ENCODE peak calls at places on chromosomes 12 and 14, in seven cellular contexts. One of them, this sample, is unnamed.

GRCh38 chr14:31842905-31843304 is 234.2 kb upstream of the ARHGAP5 start:
- DNase-seq in H1: no peak
- DNase-seq in HCT116: no peak
- DNase-seq in HepG2: no peak
- DNase-seq in GM12878: no peak
- DNase-seq in K562: no peak
- DNase-seq in SK-N-SH: no peak
- DNase-seq in this sample: no peak

GRCh38 chr12:3139760-3140159 is 62.6 kb downstream of the TSPAN9 start:
- DNase-seq in H1: peak; percentile 46
- DNase-seq in HCT116: no peak
- DNase-seq in HepG2: no peak
- DNase-seq in GM12878: no peak
- DNase-seq in K562: no peak
- DNase-seq in SK-N-SH: no peak
- DNase-seq in this sample: no peak

GRCh38 chr12:129009833-129010232 is 156.6 kb downstream of the GLT1D1 start:
- DNase-seq in H1: no peak
- DNase-seq in HCT116: no peak
- DNase-seq in HepG2: no peak
- DNase-seq in GM12878: no peak
- DNase-seq in K562: no peak
- DNase-seq in SK-N-SH: no peak
- DNase-seq in this sample: no peak

GRCh38 chr14:68510201-68510600 is 282.7 kb downstream of the ZFP36L1 start:
- DNase-seq in H1: no peak
- DNase-seq in HCT116: no peak
- DNase-seq in HepG2: no peak
- DNase-seq in GM12878: no peak
- DNase-seq in K562: no peak
- DNase-seq in SK-N-SH: peak; percentile 81
- DNase-seq in this sample: no peak

GRCh38 chr14:89013098-89013504 is 188.7 kb downstream of the TTC8 start:
- DNase-seq in H1: peak; percentile 69
- DNase-seq in HCT116: peak; percentile 50
- DNase-seq in HepG2: peak; percentile 90
- DNase-seq in GM12878: no peak
- DNase-seq in K562: peak; percentile 70
- DNase-seq in SK-N-SH: no peak
- DNase-seq in this sample: no peak

GRCh38 chr12:64903738-64904137 is 79.3 kb downstream of the TBC1D30 start:
- DNase-seq in H1: no peak
- DNase-seq in HCT116: no peak
- DNase-seq in HepG2: no peak
- DNase-seq in GM12878: no peak
- DNase-seq in K562: no peak
- DNase-seq in SK-N-SH: no peak
- DNase-seq in this sample: no peak

GRCh38 chr14:94115068-94115591 is 4.6 kb downstream of the IFI27 start:
- DNase-seq in H1: no peak
- DNase-seq in HCT116: no peak
- DNase-seq in HepG2: no peak
- DNase-seq in GM12878: no peak
- DNase-seq in K562: no peak
- DNase-seq in SK-N-SH: peak; percentile 64
- DNase-seq in this sample: no peak

GRCh38 chr14:51167587-51168219 is 72.3 kb upstream of the TMX1 start:
- DNase-seq in H1: no peak
- DNase-seq in HCT116: no peak
- DNase-seq in HepG2: no peak
- DNase-seq in GM12878: no peak
- DNase-seq in K562: no peak
- DNase-seq in SK-N-SH: no peak
- DNase-seq in this sample: no peak

GRCh38 chr14:68623307-68623706 is 169.6 kb downstream of the ZFP36L1 start:
- DNase-seq in H1: peak; percentile 16
- DNase-seq in HCT116: no peak
- DNase-seq in HepG2: no peak
- DNase-seq in GM12878: no peak
- DNase-seq in K562: no peak
- DNase-seq in SK-N-SH: no peak
- DNase-seq in this sample: no peak

GRCh38 chr12:8018666-8019581 is 13.6 kb upstream of the FOXJ2 start:
- DNase-seq in H1: peak; percentile 87
- DNase-seq in HCT116: peak; percentile 50
- DNase-seq in HepG2: peak; percentile 43
- DNase-seq in GM12878: no peak
- DNase-seq in K562: peak; percentile 63
- DNase-seq in SK-N-SH: peak; percentile 33
- DNase-seq in this sample: no peak

GRCh38 chr12:90959538-90960139 is 4.7 kb upstream of the CCER1 start:
- DNase-seq in H1: no peak
- DNase-seq in HCT116: peak; percentile 39
- DNase-seq in HepG2: peak; percentile 26
- DNase-seq in GM12878: no peak
- DNase-seq in K562: peak; percentile 13
- DNase-seq in SK-N-SH: peak; percentile 43
- DNase-seq in this sample: peak; percentile 71

GRCh38 chr14:101781240-101782061 is 19.9 kb downstream of the PPP2R5C start:
- DNase-seq in H1: peak; percentile 58
- DNase-seq in HCT116: no peak
- DNase-seq in HepG2: no peak
- DNase-seq in GM12878: no peak
- DNase-seq in K562: no peak
- DNase-seq in SK-N-SH: peak; percentile 79
- DNase-seq in this sample: no peak

GRCh38 chr14:100376751-100377171 is 53.6 kb downstream of the SLC25A47 start:
- DNase-seq in H1: peak; percentile 60
- DNase-seq in HCT116: no peak
- DNase-seq in HepG2: peak; percentile 44
- DNase-seq in GM12878: no peak
- DNase-seq in K562: no peak
- DNase-seq in SK-N-SH: no peak
- DNase-seq in this sample: peak; percentile 64

GRCh38 chr12:102462803-102463499 is 17.4 kb downstream of the IGF1 start:
- DNase-seq in H1: no peak
- DNase-seq in HCT116: no peak
- DNase-seq in HepG2: no peak
- DNase-seq in GM12878: no peak
- DNase-seq in K562: no peak
- DNase-seq in SK-N-SH: no peak
- DNase-seq in this sample: no peak

GRCh38 chr12:130877333-130877732 is 5.5 kb downstream of the RAN start:
- DNase-seq in H1: no peak
- DNase-seq in HCT116: no peak
- DNase-seq in HepG2: no peak
- DNase-seq in GM12878: no peak
- DNase-seq in K562: no peak
- DNase-seq in SK-N-SH: no peak
- DNase-seq in this sample: no peak

GRCh38 chr12:130875193-130875592 is 3.3 kb downstream of the RAN start:
- DNase-seq in H1: no peak
- DNase-seq in HCT116: no peak
- DNase-seq in HepG2: no peak
- DNase-seq in GM12878: no peak
- DNase-seq in K562: no peak
- DNase-seq in SK-N-SH: no peak
- DNase-seq in this sample: no peak

GRCh38 chr12:130876297-130876696 is 4.4 kb downstream of the RAN start:
- DNase-seq in H1: no peak
- DNase-seq in HCT116: no peak
- DNase-seq in HepG2: no peak
- DNase-seq in GM12878: no peak
- DNase-seq in K562: no peak
- DNase-seq in SK-N-SH: no peak
- DNase-seq in this sample: no peak

GRCh38 chr12:130878193-130879185 is 6.6 kb downstream of the RAN start:
- DNase-seq in H1: peak; percentile 55
- DNase-seq in HCT116: no peak
- DNase-seq in HepG2: no peak
- DNase-seq in GM12878: no peak
- DNase-seq in K562: peak; percentile 44
- DNase-seq in SK-N-SH: no peak
- DNase-seq in this sample: no peak

GRCh38 chr12:130876758-130877157 is 4.9 kb downstream of the RAN start:
- DNase-seq in H1: no peak
- DNase-seq in HCT116: no peak
- DNase-seq in HepG2: no peak
- DNase-seq in GM12878: no peak
- DNase-seq in K562: no peak
- DNase-seq in SK-N-SH: no peak
- DNase-seq in this sample: no peak
- TF ChIP-seq JUND in H1: no peak
- TF ChIP-seq JUND in HCT116: no peak
- TF ChIP-seq JUND in HepG2: no peak
- TF ChIP-seq JUND in GM12878: no peak
- TF ChIP-seq JUND in K562: no peak
- TF ChIP-seq JUND in SK-N-SH: no peak
- TF ChIP-seq JUND in this sample: no peak

GRCh38 chr12:52235001-52235760 is 2.1 kb downstream of the KRT7 start:
- DNase-seq in H1: no peak
- DNase-seq in HCT116: no peak
- DNase-seq in HepG2: no peak
- DNase-seq in GM12878: no peak
- DNase-seq in K562: no peak
- DNase-seq in SK-N-SH: peak; percentile 16
- DNase-seq in this sample: peak; percentile 33

GRCh38 chr12:52233462-52234141 is 559 bp downstream of the KRT7 start:
- DNase-seq in H1: peak; percentile 70
- DNase-seq in HCT116: no peak
- DNase-seq in HepG2: no peak
- DNase-seq in GM12878: no peak
- DNase-seq in K562: no peak
- DNase-seq in SK-N-SH: peak; percentile 42
- DNase-seq in this sample: no peak

GRCh38 chr12:52234226-52234810 is 1.3 kb downstream of the KRT7 start:
- DNase-seq in H1: no peak
- DNase-seq in HCT116: no peak
- DNase-seq in HepG2: no peak
- DNase-seq in GM12878: no peak
- DNase-seq in K562: no peak
- DNase-seq in SK-N-SH: no peak
- DNase-seq in this sample: no peak

GRCh38 chr12:52236386-52237050 is 3.5 kb downstream of the KRT7 start:
- DNase-seq in H1: no peak
- DNase-seq in HCT116: no peak
- DNase-seq in HepG2: no peak
- DNase-seq in GM12878: no peak
- DNase-seq in K562: no peak
- DNase-seq in SK-N-SH: peak; percentile 9
- DNase-seq in this sample: no peak

DNA sequence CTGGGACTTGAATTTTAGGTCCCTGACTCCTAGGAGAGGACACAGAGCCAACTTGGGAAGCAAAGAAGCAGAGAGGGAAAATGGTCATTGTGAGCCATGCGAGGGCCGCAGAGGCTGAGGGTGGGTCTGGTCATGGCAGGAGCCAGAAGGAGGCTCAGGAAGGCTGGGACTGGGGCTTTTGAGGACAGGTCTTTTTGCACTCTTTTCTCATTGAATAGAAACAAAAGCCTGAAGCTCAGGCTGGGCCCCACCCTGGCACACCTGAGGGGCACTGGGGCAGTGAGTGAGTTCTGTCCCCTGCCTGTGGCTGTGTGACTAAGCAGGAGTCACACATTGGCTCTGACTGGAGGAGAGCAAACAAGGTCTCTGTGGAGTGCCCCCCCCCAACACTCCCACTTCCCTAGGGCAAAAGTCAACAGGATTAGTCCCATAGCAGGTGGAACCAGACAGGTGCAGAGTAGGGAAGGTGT is 2.8 kb downstream of the KRT7 start:
- DNase-seq in H1: no peak
- DNase-seq in HCT116: no peak
- DNase-seq in HepG2: no peak
- DNase-seq in GM12878: no peak
- DNase-seq in K562: no peak
- DNase-seq in SK-N-SH: peak; percentile 9
- DNase-seq in this sample: peak; percentile 95
- TF ChIP-seq JUND in H1: no peak
- TF ChIP-seq JUND in HCT116: no peak
- TF ChIP-seq JUND in HepG2: no peak
- TF ChIP-seq JUND in GM12878: no peak
- TF ChIP-seq JUND in K562: no peak
- TF ChIP-seq JUND in SK-N-SH: no peak
- TF ChIP-seq JUND in this sample: no peak

GRCh38 chr12:85156569-85156968 is 120.4 kb downstream of the LRRIQ1 start:
- DNase-seq in H1: no peak
- DNase-seq in HCT116: no peak
- DNase-seq in HepG2: no peak
- DNase-seq in GM12878: no peak
- DNase-seq in K562: no peak
- DNase-seq in SK-N-SH: no peak
- DNase-seq in this sample: no peak
- TF ChIP-seq JUND in H1: no peak
- TF ChIP-seq JUND in HCT116: no peak
- TF ChIP-seq JUND in HepG2: no peak
- TF ChIP-seq JUND in GM12878: no peak
- TF ChIP-seq JUND in K562: no peak
- TF ChIP-seq JUND in SK-N-SH: no peak
- TF ChIP-seq JUND in this sample: no peak

DNA sequence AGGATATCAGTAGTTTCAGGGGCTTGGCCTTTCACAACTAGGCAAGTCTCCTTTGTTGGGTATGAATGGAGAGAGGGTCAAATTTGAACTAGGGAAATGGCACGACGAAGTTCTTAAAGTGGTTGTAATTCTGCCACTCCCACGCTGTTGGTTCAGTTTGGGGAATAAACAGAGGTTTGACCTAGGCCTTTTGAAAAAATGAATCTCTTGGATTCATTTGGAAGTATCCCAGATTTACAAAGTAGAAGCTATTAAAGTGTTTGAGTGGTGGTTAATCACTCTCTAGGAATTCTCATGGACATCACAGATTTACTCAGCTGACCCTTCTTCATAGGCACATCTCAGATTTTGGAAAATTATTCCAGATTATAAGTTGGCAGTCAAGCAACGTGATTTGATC is 14.8 kb downstream of the BATF start:
- DNase-seq in H1: no peak
- DNase-seq in HCT116: no peak
- DNase-seq in HepG2: no peak
- DNase-seq in GM12878: no peak
- DNase-seq in K562: no peak
- DNase-seq in SK-N-SH: no peak
- DNase-seq in this sample: no peak
- TF ChIP-seq JUND in H1: no peak
- TF ChIP-seq JUND in HCT116: no peak
- TF ChIP-seq JUND in HepG2: no peak
- TF ChIP-seq JUND in GM12878: no peak
- TF ChIP-seq JUND in K562: no peak
- TF ChIP-seq JUND in SK-N-SH: no peak
- TF ChIP-seq JUND in this sample: no peak

GRCh38 chr12:4591180-4591687 is 29.2 kb downstream of the DYRK4 start:
- DNase-seq in H1: no peak
- DNase-seq in HCT116: no peak
- DNase-seq in HepG2: no peak
- DNase-seq in GM12878: no peak
- DNase-seq in K562: no peak
- DNase-seq in SK-N-SH: no peak
- DNase-seq in this sample: no peak
- TF ChIP-seq JUND in H1: no peak
- TF ChIP-seq JUND in HCT116: no peak
- TF ChIP-seq JUND in HepG2: no peak
- TF ChIP-seq JUND in GM12878: no peak
- TF ChIP-seq JUND in K562: no peak
- TF ChIP-seq JUND in SK-N-SH: no peak
- TF ChIP-seq JUND in this sample: no peak